ENCODE peak calls at places on chromosomes 4 and X, in nine cellular contexts. One of them, this sample, is unnamed.

GRCh38 chr4:41428205-41428940 is 109.6 kb upstream of the LIMCH1 start:
- DNase-seq in NB4: no peak
- DNase-seq in right lobe of liver: no peak
- DNase-seq in bronchial epithelial cell: no peak
- DNase-seq in cardiac muscle cell: no peak
- DNase-seq in upper lobe of right lung: no peak
- DNase-seq in progenitor cell of endocrine pancreas: no peak
- DNase-seq in Calu3: no peak
- DNase-seq in RWPE2: no peak
- DNase-seq in this sample: no peak

GRCh38 chrX:70032797-70033196 is 16.9 kb downstream of the AWAT2 start:
- DNase-seq in NB4: no peak
- DNase-seq in right lobe of liver: no peak
- DNase-seq in bronchial epithelial cell: no peak
- DNase-seq in cardiac muscle cell: peak; percentile 55
- DNase-seq in upper lobe of right lung: no peak
- DNase-seq in progenitor cell of endocrine pancreas: no peak
- DNase-seq in Calu3: no peak
- DNase-seq in RWPE2: no peak
- DNase-seq in this sample: no peak

GRCh38 chr4:38034986-38035882 is 75.0 kb downstream of the PTTG2 start:
- DNase-seq in NB4: peak; percentile 77
- DNase-seq in right lobe of liver: no peak
- DNase-seq in bronchial epithelial cell: peak; percentile 52
- DNase-seq in cardiac muscle cell: peak; percentile 78
- DNase-seq in upper lobe of right lung: no peak
- DNase-seq in progenitor cell of endocrine pancreas: no peak
- DNase-seq in Calu3: peak; percentile 55
- DNase-seq in RWPE2: no peak
- DNase-seq in this sample: no peak

GRCh38 chr4:3441501-3442459 is at the start of gene HGFAC:
- DNase-seq in NB4: no peak
- DNase-seq in right lobe of liver: peak; percentile 82
- DNase-seq in bronchial epithelial cell: no peak
- DNase-seq in cardiac muscle cell: no peak
- DNase-seq in upper lobe of right lung: no peak
- DNase-seq in progenitor cell of endocrine pancreas: no peak
- DNase-seq in Calu3: no peak
- DNase-seq in RWPE2: no peak
- DNase-seq in this sample: no peak

GRCh38 chr4:153267013-153267412 is 62.8 kb downstream of the TRIM2 start:
- DNase-seq in NB4: no peak
- DNase-seq in right lobe of liver: no peak
- DNase-seq in bronchial epithelial cell: no peak
- DNase-seq in cardiac muscle cell: peak; percentile 50
- DNase-seq in upper lobe of right lung: no peak
- DNase-seq in progenitor cell of endocrine pancreas: no peak
- DNase-seq in Calu3: no peak
- DNase-seq in RWPE2: no peak
- DNase-seq in this sample: no peak

GRCh38 chr4:105923507-105924238 is 28.4 kb downstream of the NPNT start:
- DNase-seq in NB4: no peak
- DNase-seq in right lobe of liver: no peak
- DNase-seq in bronchial epithelial cell: peak; percentile 55
- DNase-seq in cardiac muscle cell: peak; percentile 6
- DNase-seq in upper lobe of right lung: no peak
- DNase-seq in progenitor cell of endocrine pancreas: no peak
- DNase-seq in Calu3: no peak
- DNase-seq in RWPE2: no peak
- DNase-seq in this sample: no peak

GRCh38 chrX:97594825-97595224 is 711.1 kb downstream of the RPA4 start:
- DNase-seq in NB4: no peak
- DNase-seq in right lobe of liver: peak; percentile 41
- DNase-seq in bronchial epithelial cell: no peak
- DNase-seq in cardiac muscle cell: no peak
- DNase-seq in upper lobe of right lung: no peak
- DNase-seq in progenitor cell of endocrine pancreas: no peak
- DNase-seq in Calu3: no peak
- DNase-seq in RWPE2: no peak
- DNase-seq in this sample: no peak

GRCh38 chr4:1334579-1334895 is 12.5 kb upstream of the UVSSA start:
- DNase-seq in NB4: no peak
- DNase-seq in right lobe of liver: no peak
- DNase-seq in bronchial epithelial cell: no peak
- DNase-seq in cardiac muscle cell: no peak
- DNase-seq in upper lobe of right lung: no peak
- DNase-seq in progenitor cell of endocrine pancreas: no peak
- DNase-seq in Calu3: no peak
- DNase-seq in RWPE2: no peak
- DNase-seq in this sample: no peak

GRCh38 chrX:109709129-109709631 is 23.9 kb downstream of the ACSL4 start:
- DNase-seq in NB4: peak; percentile 79
- DNase-seq in right lobe of liver: no peak
- DNase-seq in bronchial epithelial cell: peak; percentile 81
- DNase-seq in cardiac muscle cell: peak; percentile 68
- DNase-seq in upper lobe of right lung: no peak
- DNase-seq in progenitor cell of endocrine pancreas: no peak
- DNase-seq in Calu3: no peak
- DNase-seq in RWPE2: no peak
- DNase-seq in this sample: no peak

GRCh38 chr4:101910786-101911373 is 120.3 kb downstream of the BANK1 start:
- DNase-seq in NB4: no peak
- DNase-seq in right lobe of liver: no peak
- DNase-seq in bronchial epithelial cell: no peak
- DNase-seq in cardiac muscle cell: no peak
- DNase-seq in upper lobe of right lung: no peak
- DNase-seq in progenitor cell of endocrine pancreas: no peak
- DNase-seq in Calu3: no peak
- DNase-seq in RWPE2: no peak
- DNase-seq in this sample: no peak

GRCh38 chr4:24722026-24722568 is 73.3 kb upstream of the SOD3 start:
- DNase-seq in NB4: peak; percentile 8
- DNase-seq in right lobe of liver: no peak
- DNase-seq in bronchial epithelial cell: no peak
- DNase-seq in cardiac muscle cell: no peak
- DNase-seq in upper lobe of right lung: no peak
- DNase-seq in progenitor cell of endocrine pancreas: no peak
- DNase-seq in Calu3: no peak
- DNase-seq in RWPE2: no peak
- DNase-seq in this sample: no peak

GRCh38 chr4:52883183-52883621 is 21.1 kb downstream of the RASL11B start:
- DNase-seq in NB4: no peak
- DNase-seq in right lobe of liver: no peak
- DNase-seq in bronchial epithelial cell: peak; percentile 31
- DNase-seq in cardiac muscle cell: no peak
- DNase-seq in upper lobe of right lung: no peak
- DNase-seq in progenitor cell of endocrine pancreas: no peak
- DNase-seq in Calu3: no peak
- DNase-seq in RWPE2: no peak
- DNase-seq in this sample: no peak

GRCh38 chrX:70436380-70436779 is 8.3 kb upstream of the DLG3 start:
- DNase-seq in NB4: peak; percentile 52
- DNase-seq in right lobe of liver: no peak
- DNase-seq in bronchial epithelial cell: no peak
- DNase-seq in cardiac muscle cell: peak; percentile 27
- DNase-seq in upper lobe of right lung: no peak
- DNase-seq in progenitor cell of endocrine pancreas: no peak
- DNase-seq in Calu3: no peak
- DNase-seq in RWPE2: no peak
- DNase-seq in this sample: no peak

GRCh38 chr4:142549726-142550463 is 296.2 kb downstream of the INPP4B start:
- DNase-seq in NB4: no peak
- DNase-seq in right lobe of liver: no peak
- DNase-seq in bronchial epithelial cell: peak; percentile 98
- DNase-seq in cardiac muscle cell: peak; percentile 54
- DNase-seq in upper lobe of right lung: no peak
- DNase-seq in progenitor cell of endocrine pancreas: no peak
- DNase-seq in Calu3: peak; percentile 72
- DNase-seq in RWPE2: peak; percentile 42
- DNase-seq in this sample: no peak

GRCh38 chr4:169184686-169185085 is 86.1 kb downstream of the SH3RF1 start:
- DNase-seq in NB4: no peak
- DNase-seq in right lobe of liver: no peak
- DNase-seq in bronchial epithelial cell: peak; percentile 55
- DNase-seq in cardiac muscle cell: no peak
- DNase-seq in upper lobe of right lung: no peak
- DNase-seq in progenitor cell of endocrine pancreas: no peak
- DNase-seq in Calu3: no peak
- DNase-seq in RWPE2: no peak
- DNase-seq in this sample: no peak

GRCh38 chr4:138401330-138401729 is 159.2 kb upstream of the SLC7A11 start:
- DNase-seq in NB4: no peak
- DNase-seq in right lobe of liver: no peak
- DNase-seq in bronchial epithelial cell: no peak
- DNase-seq in cardiac muscle cell: peak; percentile 19
- DNase-seq in upper lobe of right lung: no peak
- DNase-seq in progenitor cell of endocrine pancreas: no peak
- DNase-seq in Calu3: no peak
- DNase-seq in RWPE2: no peak
- DNase-seq in this sample: no peak

GRCh38 chr4:19230906-19231305 is 1020.8 kb upstream of the SLIT2 start:
- DNase-seq in NB4: no peak
- DNase-seq in right lobe of liver: no peak
- DNase-seq in bronchial epithelial cell: no peak
- DNase-seq in cardiac muscle cell: no peak
- DNase-seq in upper lobe of right lung: no peak
- DNase-seq in progenitor cell of endocrine pancreas: no peak
- DNase-seq in Calu3: no peak
- DNase-seq in RWPE2: no peak
- DNase-seq in this sample: no peak

GRCh38 chr4:117429061-117429460 is 343.7 kb upstream of the TRAM1L1 start:
- DNase-seq in NB4: peak; percentile 14
- DNase-seq in right lobe of liver: no peak
- DNase-seq in bronchial epithelial cell: no peak
- DNase-seq in cardiac muscle cell: no peak
- DNase-seq in upper lobe of right lung: no peak
- DNase-seq in progenitor cell of endocrine pancreas: no peak
- DNase-seq in Calu3: no peak
- DNase-seq in RWPE2: no peak
- DNase-seq in this sample: peak; percentile 60

GRCh38 chrX:72306085-72306801 is 529 bp upstream of the CITED1 start:
- DNase-seq in NB4: peak; percentile 39
- DNase-seq in right lobe of liver: no peak
- DNase-seq in bronchial epithelial cell: no peak
- DNase-seq in cardiac muscle cell: no peak
- DNase-seq in upper lobe of right lung: no peak
- DNase-seq in progenitor cell of endocrine pancreas: no peak
- DNase-seq in Calu3: peak; percentile 12
- DNase-seq in RWPE2: no peak
- DNase-seq in this sample: no peak
- TF ChIP-seq CTCF in NB4: no peak
- TF ChIP-seq CTCF in right lobe of liver: no peak
- TF ChIP-seq CTCF in bronchial epithelial cell: no peak
- TF ChIP-seq CTCF in cardiac muscle cell: no peak
- TF ChIP-seq CTCF in upper lobe of right lung: no peak
- TF ChIP-seq CTCF in progenitor cell of endocrine pancreas: peak; percentile 18
- TF ChIP-seq CTCF in Calu3: no peak
- TF ChIP-seq CTCF in RWPE2: no peak
- TF ChIP-seq CTCF in this sample: peak; percentile 15

GRCh38 chr4:99027304-99027703 is 31.8 kb downstream of the METAP1 start:
- DNase-seq in NB4: no peak
- DNase-seq in right lobe of liver: no peak
- DNase-seq in bronchial epithelial cell: no peak
- DNase-seq in cardiac muscle cell: no peak
- DNase-seq in upper lobe of right lung: no peak
- DNase-seq in progenitor cell of endocrine pancreas: no peak
- DNase-seq in Calu3: no peak
- DNase-seq in RWPE2: no peak
- DNase-seq in this sample: no peak

GRCh38 chr4:99025506-99025905 is 30.0 kb downstream of the METAP1 start:
- DNase-seq in NB4: no peak
- DNase-seq in right lobe of liver: no peak
- DNase-seq in bronchial epithelial cell: peak; percentile 11
- DNase-seq in cardiac muscle cell: no peak
- DNase-seq in upper lobe of right lung: no peak
- DNase-seq in progenitor cell of endocrine pancreas: no peak
- DNase-seq in Calu3: peak; percentile 25
- DNase-seq in RWPE2: no peak
- DNase-seq in this sample: no peak

GRCh38 chr4:99029018-99029735 is 33.7 kb downstream of the METAP1 start:
- DNase-seq in NB4: no peak
- DNase-seq in right lobe of liver: no peak
- DNase-seq in bronchial epithelial cell: no peak
- DNase-seq in cardiac muscle cell: no peak
- DNase-seq in upper lobe of right lung: no peak
- DNase-seq in progenitor cell of endocrine pancreas: no peak
- DNase-seq in Calu3: no peak
- DNase-seq in RWPE2: no peak
- DNase-seq in this sample: no peak

GRCh38 chr4:99029852-99030251 is 34.3 kb downstream of the METAP1 start:
- DNase-seq in NB4: no peak
- DNase-seq in right lobe of liver: no peak
- DNase-seq in bronchial epithelial cell: no peak
- DNase-seq in cardiac muscle cell: no peak
- DNase-seq in upper lobe of right lung: no peak
- DNase-seq in progenitor cell of endocrine pancreas: no peak
- DNase-seq in Calu3: no peak
- DNase-seq in RWPE2: no peak
- DNase-seq in this sample: no peak

GRCh38 chr4:99028187-99028586 is 32.7 kb downstream of the METAP1 start:
- DNase-seq in NB4: no peak
- DNase-seq in right lobe of liver: no peak
- DNase-seq in bronchial epithelial cell: peak; percentile 58
- DNase-seq in cardiac muscle cell: no peak
- DNase-seq in upper lobe of right lung: no peak
- DNase-seq in progenitor cell of endocrine pancreas: no peak
- DNase-seq in Calu3: no peak
- DNase-seq in RWPE2: no peak
- DNase-seq in this sample: no peak
- TF ChIP-seq CTCF in NB4: no peak
- TF ChIP-seq CTCF in right lobe of liver: no peak
- TF ChIP-seq CTCF in bronchial epithelial cell: no peak
- TF ChIP-seq CTCF in cardiac muscle cell: no peak
- TF ChIP-seq CTCF in upper lobe of right lung: no peak
- TF ChIP-seq CTCF in progenitor cell of endocrine pancreas: no peak
- TF ChIP-seq CTCF in Calu3: no peak
- TF ChIP-seq CTCF in RWPE2: no peak
- TF ChIP-seq CTCF in this sample: no peak

GRCh38 chr4:33268776-33269175 is 2548.6 kb downstream of the PCDH7 start:
- DNase-seq in NB4: no peak
- DNase-seq in right lobe of liver: no peak
- DNase-seq in bronchial epithelial cell: no peak
- DNase-seq in cardiac muscle cell: no peak
- DNase-seq in upper lobe of right lung: no peak
- DNase-seq in progenitor cell of endocrine pancreas: no peak
- DNase-seq in Calu3: no peak
- DNase-seq in RWPE2: no peak
- DNase-seq in this sample: no peak
- TF ChIP-seq CTCF in NB4: no peak
- TF ChIP-seq CTCF in right lobe of liver: no peak
- TF ChIP-seq CTCF in bronchial epithelial cell: no peak
- TF ChIP-seq CTCF in cardiac muscle cell: no peak
- TF ChIP-seq CTCF in upper lobe of right lung: no peak
- TF ChIP-seq CTCF in progenitor cell of endocrine pancreas: no peak
- TF ChIP-seq CTCF in Calu3: no peak
- TF ChIP-seq CTCF in RWPE2: no peak
- TF ChIP-seq CTCF in this sample: no peak

DNA sequence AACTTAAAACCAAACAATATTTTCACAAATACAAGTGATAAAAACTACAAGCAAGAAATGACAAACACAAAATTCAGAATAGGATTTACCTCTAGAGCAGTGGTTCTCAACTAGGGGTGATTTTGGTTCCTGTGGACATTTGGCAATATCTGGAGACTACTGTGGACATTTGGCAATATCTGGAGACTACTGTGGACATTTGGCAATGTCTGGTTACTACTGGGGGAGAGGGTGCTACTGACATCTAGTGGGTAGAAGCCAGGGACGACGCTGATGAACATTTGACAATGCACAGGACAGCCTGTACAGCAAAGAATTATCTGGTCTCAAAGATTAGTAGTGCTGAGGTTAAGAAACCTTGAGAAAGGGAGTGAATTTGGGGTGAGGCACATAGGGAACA is 169.8 kb downstream of the CLCN4 start:
- DNase-seq in NB4: peak; percentile 30
- DNase-seq in right lobe of liver: peak; percentile 51
- DNase-seq in bronchial epithelial cell: no peak
- DNase-seq in cardiac muscle cell: peak; percentile 69
- DNase-seq in upper lobe of right lung: no peak
- DNase-seq in progenitor cell of endocrine pancreas: no peak
- DNase-seq in Calu3: peak; percentile 30
- DNase-seq in RWPE2: no peak
- DNase-seq in this sample: no peak
- TF ChIP-seq CTCF in NB4: no peak
- TF ChIP-seq CTCF in right lobe of liver: peak; percentile 27
- TF ChIP-seq CTCF in bronchial epithelial cell: peak; percentile 6
- TF ChIP-seq CTCF in cardiac muscle cell: peak; percentile 41
- TF ChIP-seq CTCF in upper lobe of right lung: no peak
- TF ChIP-seq CTCF in progenitor cell of endocrine pancreas: no peak
- TF ChIP-seq CTCF in Calu3: no peak
- TF ChIP-seq CTCF in RWPE2: peak; percentile 35
- TF ChIP-seq CTCF in this sample: peak; percentile 68

This sample was measured in chondrocyte.